ENCODE peak calls at places on chromosomes 5 and 9, in five cellular contexts. N, L, P, R and W are unnamed samples.

GRCh38 chr9:27528278-27528885 is 1.2 kb downstream of the MOB3B start:
- DNase-seq in N (peak), L (peak), P (peak), R (no peak), W (peak)

GRCh38 chr5:106521701-106522100 is 1149.0 kb downstream of the EFNA5 start:
- DNase-seq in N (no peak), L (no peak), P (no peak), R (peak), W (no peak)

GRCh38 chr9:106891286-106891685 is 28.3 kb downstream of the ZNF462 start:
- DNase-seq in N (no peak), L (no peak), P (no peak), R (no peak), W (no peak)

GRCh38 chr5:11511878-11512277 is 392.4 kb downstream of the CTNND2 start:
- DNase-seq in N (no peak), L (no peak), P (no peak), R (no peak), W (no peak)

GRCh38 chr9:34594177-34594576 is 4.7 kb upstream of the CNTFR start:
- DNase-seq in N (no peak), L (no peak), P (no peak), R (no peak), W (no peak)

GRCh38 chr5:179755022-179755421 is 22.4 kb downstream of the MAML1 start:
- DNase-seq in N (no peak), L (no peak), P (no peak), R (no peak), W (no peak)

GRCh38 chr9:89999534-90000370 is 394.9 kb downstream of the GADD45G start:
- DNase-seq in N (no peak), L (peak), P (peak), R (peak), W (no peak)

GRCh38 chr5:147849226-147849625 is 17.8 kb upstream of the SPINK1 start:
- DNase-seq in N (no peak), L (no peak), P (no peak), R (no peak), W (no peak)

GRCh38 chr5:54799645-54800044 is 185.7 kb downstream of the ESM1 start:
- DNase-seq in N (no peak), L (no peak), P (no peak), R (no peak), W (no peak)

GRCh38 chr5:156589104-156589858 is 260.8 kb upstream of the PPP1R2B start:
- DNase-seq in N (no peak), L (no peak), P (no peak), R (no peak), W (no peak)

GRCh38 chr9:80134487-80134886 is 562.7 kb downstream of the TLE4 start:
- DNase-seq in N (no peak), L (no peak), P (no peak), R (no peak), W (no peak)

GRCh38 chr5:24823625-24824024 is 178.8 kb upstream of the CDH10 start:
- DNase-seq in N (no peak), L (no peak), P (no peak), R (no peak), W (no peak)

GRCh38 chr5:77426670-77427069 is 65.4 kb downstream of the WDR41 start:
- DNase-seq in N (no peak), L (no peak), P (no peak), R (no peak), W (no peak)

GRCh38 chr5:116032094-116032517 is at the start of gene ARL14EPL:
- DNase-seq in N (no peak), L (peak), P (peak), R (peak), W (peak)

GRCh38 chr9:81683704-81684103 is 5.6 kb downstream of the TLE1 start:
- DNase-seq in N (no peak), L (no peak), P (no peak), R (no peak), W (no peak)

GRCh38 chr9:125932012-125932411 is 184.8 kb downstream of the PBX3 start:
- DNase-seq in N (no peak), L (no peak), P (no peak), R (peak), W (no peak)

GRCh38 chr9:93119953-93120845 is 13.9 kb downstream of the NINJ1 start:
- DNase-seq in N (no peak), L (peak), P (peak), R (peak), W (peak)

GRCh38 chr5:176902911-176903664 is 3.9 kb upstream of the HK3 start:
- DNase-seq in N (no peak), L (no peak), P (no peak), R (no peak), W (no peak)

GRCh38 chr9:122218070-122218884 is 10.5 kb downstream of the LHX6 start:
- DNase-seq in N (no peak), L (no peak), P (no peak), R (no peak), W (no peak)

GRCh38 chr9:34505370-34506120 is 17.2 kb downstream of the ENHO start:
- DNase-seq in N (no peak), L (no peak), P (no peak), R (no peak), W (no peak)